ENCODE peak calls at places on chromosomes 5 and 9, in ten cellular contexts. P is kidney; M is RWPE2; A is AG04450; O is GM23248; E is CD4-positive, CD25-positive, alpha-beta regulatory T cell; W is WERI-Rb-1; I is esophagus muscularis mucosa; T is esophagus squamous epithelium; N is neuronal stem cell. Y is an unnamed sample.

GRCh38 chr5:137743031-137743640 is 7.2 kb upstream of the KLHL3 start:
- DNase-seq in O (peak; percentile 84), W (peak; percentile 64), P (no peak), A (no peak), N (peak; percentile 64), T (no peak), I (no peak), E (peak; percentile 72), M (no peak), Y (no peak)

GRCh38 chr5:96344678-96345612 is 88.1 kb downstream of the PCSK1 start:
- DNase-seq in I (no peak), T (no peak), O (peak; percentile 86), P (no peak), M (no peak), A (peak; percentile 66), W (peak; percentile 22), E (peak; percentile 59), N (peak; percentile 39), Y (no peak)

GRCh38 chr5:141518616-141519015 is 29.7 kb downstream of the PCDHGC5 start:
- DNase-seq in T (no peak), O (no peak), I (no peak), P (no peak), W (no peak), E (no peak), N (no peak), M (no peak), A (no peak), Y (no peak)

GRCh38 chr5:54329731-54330709 is 19.6 kb upstream of the ARL15 start:
- DNase-seq in W (no peak), P (no peak), I (no peak), M (no peak), T (no peak), E (no peak), N (no peak), O (peak; percentile 93), A (peak; percentile 77), Y (no peak)

GRCh38 chr9:34098307-34098706 is 28.2 kb downstream of the DCAF12 start:
- DNase-seq in E (no peak), W (no peak), N (no peak), P (no peak), I (no peak), O (no peak), A (no peak), M (no peak), T (no peak), Y (no peak)

GRCh38 chr5:50962934-50963646 is 296.7 kb downstream of the PARP8 start:
- DNase-seq in N (peak; percentile 81), P (no peak), E (peak; percentile 25), W (peak; percentile 67), O (peak; percentile 65), I (no peak), M (no peak), A (no peak), T (no peak), Y (peak; percentile 73)

GRCh38 chr9:89364664-89365531 is 46.6 kb downstream of the SECISBP2 start:
- DNase-seq in A (no peak), O (no peak), M (peak; percentile 23), I (no peak), N (no peak), P (peak; percentile 80), W (peak; percentile 72), T (no peak), E (no peak), Y (no peak)

GRCh38 chr9:98822661-98823060 is 15.2 kb downstream of the GALNT12 start:
- DNase-seq in I (no peak), P (no peak), E (no peak), O (no peak), T (no peak), W (no peak), A (no peak), N (no peak), M (no peak), Y (no peak)

GRCh38 chr5:57735754-57736153 is 253.1 kb upstream of the ACTBL2 start:
- DNase-seq in M (no peak), I (no peak), W (no peak), P (no peak), A (peak; percentile 83), N (no peak), O (peak; percentile 89), T (no peak), E (no peak), Y (no peak)

GRCh38 chr5:173010021-173010420 is 26.4 kb downstream of the ATP6V0E1 start:
- DNase-seq in O (peak; percentile 58), T (no peak), I (no peak), A (no peak), W (no peak), E (no peak), N (no peak), P (no peak), M (no peak), Y (no peak)

DNA sequence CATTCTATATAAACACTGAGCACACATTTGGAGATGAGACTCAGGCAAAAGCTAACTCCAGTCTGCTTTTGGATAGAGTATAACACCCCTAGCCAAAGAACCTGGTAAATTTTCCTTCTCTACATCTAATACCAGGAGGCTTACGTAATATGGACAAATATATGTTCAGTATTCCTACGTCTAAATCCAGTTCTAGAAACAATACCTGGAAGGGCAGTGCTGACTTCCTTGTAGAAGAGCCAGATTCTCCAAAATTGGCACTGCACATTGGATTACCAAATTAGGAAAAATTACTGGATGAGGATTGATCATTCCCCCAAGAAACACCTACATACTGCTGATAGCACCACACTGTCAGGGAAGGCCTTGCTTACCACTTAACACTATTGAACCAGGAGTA is 247.4 kb downstream of the SAXO1 start:
- DNase-seq in E (no peak), T (no peak), N (no peak), O (no peak), A (no peak), I (peak; percentile 2), P (no peak), W (no peak), M (no peak), Y (no peak)
- H3K27ac ChIP-seq in E (no peak overlapping the region), T (peak overlapping the region; percentile 66), N (no peak overlapping the region), O (no peak overlapping the region), A (no peak overlapping the region), I (peak overlapping the region; percentile 65), P (peak overlapping the region; percentile 48), W (no peak overlapping the region), M (no peak overlapping the region), Y (no peak overlapping the region)

DNA sequence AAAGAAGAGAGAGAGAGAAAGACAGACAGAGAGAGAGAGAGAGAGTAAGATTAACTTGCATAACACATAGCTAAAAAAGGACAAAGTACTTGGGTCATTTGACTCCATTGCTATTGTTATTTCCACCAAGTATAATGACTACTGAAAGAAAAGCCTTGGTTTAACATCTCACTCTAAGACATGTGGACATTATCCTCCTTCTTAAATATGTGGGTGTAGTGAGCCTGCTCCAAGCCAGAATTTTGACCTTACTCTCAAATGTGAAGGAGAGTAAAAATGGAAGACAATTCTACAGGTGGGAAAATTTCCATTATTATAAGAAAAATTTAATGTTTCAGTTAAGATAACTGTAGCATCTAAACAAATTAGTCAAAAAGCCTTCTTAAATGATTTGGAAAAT is 8.5 kb upstream of the MARCOL start:
- DNase-seq in N (no peak), M (no peak), I (no peak), T (no peak), E (no peak), O (no peak), P (no peak), A (no peak), W (no peak), Y (no peak)
- H3K4me3 ChIP-seq in N (no peak overlapping the region), M (no peak overlapping the region), I (no peak overlapping the region), T (no peak overlapping the region), E (no peak overlapping the region), O (no peak overlapping the region), P (no peak overlapping the region), A (no peak overlapping the region), W (no peak overlapping the region), Y (no peak overlapping the region)

GRCh38 chr9:86600291-86600690 is 246.1 kb upstream of the TUT7 start:
- DNase-seq in P (no peak), I (no peak), E (no peak), N (no peak), T (no peak), O (peak; percentile 48), M (no peak), W (no peak), A (no peak), Y (no peak)

GRCh38 chr9:86601697-86602096 is 247.5 kb upstream of the TUT7 start:
- DNase-seq in T (no peak), P (no peak), W (no peak), N (no peak), O (no peak), M (no peak), I (no peak), E (no peak), A (no peak), Y (no peak)

GRCh38 chr9:86600977-86601376 is 246.8 kb upstream of the TUT7 start:
- DNase-seq in M (no peak), A (no peak), P (no peak), N (no peak), W (no peak), I (no peak), E (no peak), O (no peak), T (no peak), Y (no peak)

GRCh38 chr9:86598411-86599239 is 244.4 kb upstream of the TUT7 start:
- DNase-seq in W (no peak), N (peak; percentile 48), E (no peak), O (no peak), A (no peak), P (no peak), I (peak; percentile 86), M (no peak), T (no peak), Y (peak; percentile 60)

GRCh38 chr9:86599565-86599964 is 245.4 kb upstream of the TUT7 start:
- DNase-seq in A (no peak), I (no peak), O (no peak), N (no peak), W (no peak), E (no peak), M (no peak), T (no peak), P (no peak), Y (no peak)
- H3K27ac ChIP-seq in A (no peak overlapping the region), I (no peak overlapping the region), O (no peak overlapping the region), N (no peak overlapping the region), W (no peak overlapping the region), E (no peak overlapping the region), M (peak overlapping the region; percentile 6), T (no peak overlapping the region), P (no peak overlapping the region), Y (no peak overlapping the region)

GRCh38 chr5:40694433-40694832 is 14.7 kb downstream of the PTGER4 start:
- DNase-seq in P (no peak), E (no peak), O (no peak), M (no peak), N (no peak), T (no peak), W (no peak), I (no peak), A (no peak), Y (no peak)

DNA sequence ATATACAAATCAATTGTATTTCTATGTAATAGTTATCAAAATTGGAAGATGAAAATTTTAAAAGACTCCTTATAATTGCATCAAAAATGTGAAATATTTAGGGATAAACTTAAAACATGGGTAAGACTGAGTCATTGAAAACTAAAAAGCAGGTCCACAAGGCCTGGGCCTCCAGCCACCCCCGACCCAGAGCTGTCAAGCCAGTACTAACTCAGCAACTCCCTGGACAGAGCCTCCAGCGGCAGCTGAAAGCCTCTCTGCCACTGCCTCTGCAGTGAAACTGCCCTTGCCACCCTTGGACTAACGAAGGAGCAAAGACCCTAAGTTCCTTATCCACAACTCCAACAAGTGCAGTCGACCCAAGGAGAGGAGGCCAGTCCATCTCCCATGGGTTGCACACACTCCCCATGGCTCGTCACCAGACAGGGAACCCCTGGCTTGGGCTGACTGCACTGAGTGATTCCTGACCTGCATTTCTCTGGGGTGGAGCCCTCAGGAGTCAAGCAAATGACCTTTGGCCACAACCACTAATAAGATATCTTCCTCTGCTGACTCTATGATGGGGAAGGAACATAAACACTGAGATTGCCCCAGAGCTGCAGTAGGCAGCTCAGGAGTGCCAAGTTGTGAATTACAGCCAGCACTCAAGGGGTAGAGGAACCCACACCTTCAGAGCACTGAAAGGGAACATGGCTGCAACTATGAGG is 20.6 kb downstream of the PTGER4 start:
- DNase-seq in E (no peak), O (no peak), I (no peak), A (no peak), T (no peak), W (no peak), M (no peak), N (no peak), P (no peak), Y (peak; percentile 22)
- H3K4me3 ChIP-seq in E (no peak overlapping the region), O (no peak overlapping the region), I (no peak overlapping the region), A (no peak overlapping the region), T (no peak overlapping the region), W (no peak overlapping the region), M (no peak overlapping the region), N (no peak overlapping the region), P (no peak overlapping the region), Y (no peak overlapping the region)

Y was measured in right cardiac atrium.